ENCODE peak calls at places on chromosomes 16 and 17, in eight cellular contexts. One of them, this sample, is unnamed.

GRCh38 chr17:77375526-77375916 is 234.8 kb downstream of the SEC14L1 start:
- DNase-seq in nephron progenitor cell: no peak
- DNase-seq in CD4-positive, alpha-beta memory T cell: no peak
- DNase-seq in left cardiac atrium: no peak
- DNase-seq in Panc1: no peak
- DNase-seq in T-helper 1 cell: no peak
- DNase-seq in GM20000: no peak
- DNase-seq in body of pancreas: peak; percentile 40
- DNase-seq in this sample: no peak

GRCh38 chr17:63293310-63293709 is 152.8 kb downstream of the CYB561 start:
- DNase-seq in nephron progenitor cell: no peak
- DNase-seq in CD4-positive, alpha-beta memory T cell: no peak
- DNase-seq in left cardiac atrium: no peak
- DNase-seq in Panc1: no peak
- DNase-seq in T-helper 1 cell: no peak
- DNase-seq in GM20000: no peak
- DNase-seq in body of pancreas: no peak
- DNase-seq in this sample: no peak

GRCh38 chr16:78242231-78242630 is 142.8 kb downstream of the WWOX start:
- DNase-seq in nephron progenitor cell: no peak
- DNase-seq in CD4-positive, alpha-beta memory T cell: no peak
- DNase-seq in left cardiac atrium: no peak
- DNase-seq in Panc1: no peak
- DNase-seq in T-helper 1 cell: no peak
- DNase-seq in GM20000: no peak
- DNase-seq in body of pancreas: no peak
- DNase-seq in this sample: no peak

GRCh38 chr17:82582208-82582607 is 62.7 kb downstream of the FOXK2 start:
- DNase-seq in nephron progenitor cell: no peak
- DNase-seq in CD4-positive, alpha-beta memory T cell: no peak
- DNase-seq in left cardiac atrium: no peak
- DNase-seq in Panc1: no peak
- DNase-seq in T-helper 1 cell: no peak
- DNase-seq in GM20000: no peak
- DNase-seq in body of pancreas: no peak
- DNase-seq in this sample: no peak

GRCh38 chr17:56681561-56682266 is 88.2 kb downstream of the NOG start:
- DNase-seq in nephron progenitor cell: no peak
- DNase-seq in CD4-positive, alpha-beta memory T cell: no peak
- DNase-seq in left cardiac atrium: no peak
- DNase-seq in Panc1: peak; percentile 52
- DNase-seq in T-helper 1 cell: no peak
- DNase-seq in GM20000: no peak
- DNase-seq in body of pancreas: no peak
- DNase-seq in this sample: no peak

GRCh38 chr17:75689441-75689873 is 22.3 kb downstream of the SAP30BP start:
- DNase-seq in nephron progenitor cell: no peak
- DNase-seq in CD4-positive, alpha-beta memory T cell: peak; percentile 56
- DNase-seq in left cardiac atrium: no peak
- DNase-seq in Panc1: no peak
- DNase-seq in T-helper 1 cell: no peak
- DNase-seq in GM20000: peak; percentile 49
- DNase-seq in body of pancreas: no peak
- DNase-seq in this sample: no peak

GRCh38 chr16:69049146-69049545 is 56.3 kb upstream of the HAS3 start:
- DNase-seq in nephron progenitor cell: no peak
- DNase-seq in CD4-positive, alpha-beta memory T cell: no peak
- DNase-seq in left cardiac atrium: no peak
- DNase-seq in Panc1: no peak
- DNase-seq in T-helper 1 cell: no peak
- DNase-seq in GM20000: no peak
- DNase-seq in body of pancreas: no peak
- DNase-seq in this sample: no peak

GRCh38 chr17:34988644-34989043 is 8.3 kb downstream of the LIG3 start:
- DNase-seq in nephron progenitor cell: no peak
- DNase-seq in CD4-positive, alpha-beta memory T cell: no peak
- DNase-seq in left cardiac atrium: no peak
- DNase-seq in Panc1: no peak
- DNase-seq in T-helper 1 cell: no peak
- DNase-seq in GM20000: no peak
- DNase-seq in body of pancreas: no peak
- DNase-seq in this sample: no peak

GRCh38 chr17:57567278-57567677 is 177.8 kb downstream of the CCDC182 start:
- DNase-seq in nephron progenitor cell: no peak
- DNase-seq in CD4-positive, alpha-beta memory T cell: no peak
- DNase-seq in left cardiac atrium: no peak
- DNase-seq in Panc1: no peak
- DNase-seq in T-helper 1 cell: no peak
- DNase-seq in GM20000: no peak
- DNase-seq in body of pancreas: no peak
- DNase-seq in this sample: no peak

GRCh38 chr16:64830653-64831052 is 291.2 kb downstream of the CDH11 start:
- DNase-seq in nephron progenitor cell: no peak
- DNase-seq in CD4-positive, alpha-beta memory T cell: no peak
- DNase-seq in left cardiac atrium: no peak
- DNase-seq in Panc1: no peak
- DNase-seq in T-helper 1 cell: no peak
- DNase-seq in GM20000: no peak
- DNase-seq in body of pancreas: no peak
- DNase-seq in this sample: no peak

GRCh38 chr16:56747486-56748045 is 17.6 kb downstream of the NUP93 start:
- DNase-seq in nephron progenitor cell: no peak
- DNase-seq in CD4-positive, alpha-beta memory T cell: no peak
- DNase-seq in left cardiac atrium: no peak
- DNase-seq in Panc1: no peak
- DNase-seq in T-helper 1 cell: no peak
- DNase-seq in GM20000: no peak
- DNase-seq in body of pancreas: no peak
- DNase-seq in this sample: no peak

GRCh38 chr16:56617212-56618085 is 8.1 kb upstream of the MT1E start:
- DNase-seq in nephron progenitor cell: peak; percentile 67
- DNase-seq in CD4-positive, alpha-beta memory T cell: no peak
- DNase-seq in left cardiac atrium: peak; percentile 88
- DNase-seq in Panc1: no peak
- DNase-seq in T-helper 1 cell: no peak
- DNase-seq in GM20000: no peak
- DNase-seq in body of pancreas: peak; percentile 85
- DNase-seq in this sample: no peak

GRCh38 chr17:46943511-46944393 is 20.8 kb downstream of the GOSR2 start:
- DNase-seq in nephron progenitor cell: no peak
- DNase-seq in CD4-positive, alpha-beta memory T cell: no peak
- DNase-seq in left cardiac atrium: no peak
- DNase-seq in Panc1: no peak
- DNase-seq in T-helper 1 cell: no peak
- DNase-seq in GM20000: no peak
- DNase-seq in body of pancreas: peak; percentile 28
- DNase-seq in this sample: no peak

GRCh38 chr16:72131036-72131435 is 37.4 kb downstream of the DHX38 start:
- DNase-seq in nephron progenitor cell: no peak
- DNase-seq in CD4-positive, alpha-beta memory T cell: no peak
- DNase-seq in left cardiac atrium: no peak
- DNase-seq in Panc1: no peak
- DNase-seq in T-helper 1 cell: no peak
- DNase-seq in GM20000: no peak
- DNase-seq in body of pancreas: no peak
- DNase-seq in this sample: no peak

GRCh38 chr16:76931186-76931585 is 259.8 kb upstream of the MON1B start:
- DNase-seq in nephron progenitor cell: no peak
- DNase-seq in CD4-positive, alpha-beta memory T cell: no peak
- DNase-seq in left cardiac atrium: no peak
- DNase-seq in Panc1: no peak
- DNase-seq in T-helper 1 cell: no peak
- DNase-seq in GM20000: no peak
- DNase-seq in body of pancreas: no peak
- DNase-seq in this sample: no peak

GRCh38 chr17:746783-747629 is 5.1 kb downstream of the GEMIN4 start:
- DNase-seq in nephron progenitor cell: no peak
- DNase-seq in CD4-positive, alpha-beta memory T cell: no peak
- DNase-seq in left cardiac atrium: no peak
- DNase-seq in Panc1: no peak
- DNase-seq in T-helper 1 cell: no peak
- DNase-seq in GM20000: no peak
- DNase-seq in body of pancreas: no peak
- DNase-seq in this sample: no peak

GRCh38 chr16:21283521-21284289 is 5.6 kb upstream of the CRYM start:
- DNase-seq in nephron progenitor cell: peak; percentile 84
- DNase-seq in CD4-positive, alpha-beta memory T cell: no peak
- DNase-seq in left cardiac atrium: peak; percentile 71
- DNase-seq in Panc1: no peak
- DNase-seq in T-helper 1 cell: no peak
- DNase-seq in GM20000: peak; percentile 62
- DNase-seq in body of pancreas: no peak
- DNase-seq in this sample: no peak

GRCh38 chr16:3610698-3611144 is 685 bp downstream of the SLX4 start:
- DNase-seq in nephron progenitor cell: no peak
- DNase-seq in CD4-positive, alpha-beta memory T cell: no peak
- DNase-seq in left cardiac atrium: no peak
- DNase-seq in Panc1: no peak
- DNase-seq in T-helper 1 cell: no peak
- DNase-seq in GM20000: peak; percentile 11
- DNase-seq in body of pancreas: no peak
- DNase-seq in this sample: no peak

GRCh38 chr17:67111327-67111726 is 67.0 kb downstream of the CACNG1 start:
- DNase-seq in nephron progenitor cell: no peak
- DNase-seq in CD4-positive, alpha-beta memory T cell: no peak
- DNase-seq in left cardiac atrium: no peak
- DNase-seq in Panc1: no peak
- DNase-seq in T-helper 1 cell: no peak
- DNase-seq in GM20000: no peak
- DNase-seq in body of pancreas: no peak
- DNase-seq in this sample: no peak

GRCh38 chr17:36629252-36629847 is 28.0 kb downstream of the MRM1 start:
- DNase-seq in nephron progenitor cell: peak; percentile 92
- DNase-seq in CD4-positive, alpha-beta memory T cell: peak; percentile 66
- DNase-seq in left cardiac atrium: peak; percentile 77
- DNase-seq in Panc1: peak; percentile 36
- DNase-seq in T-helper 1 cell: peak; percentile 45
- DNase-seq in GM20000: peak; percentile 86
- DNase-seq in body of pancreas: peak; percentile 80
- DNase-seq in this sample: peak; percentile 67

GRCh38 chr16:56825821-56826220 is 39.2 kb upstream of the SLC12A3 start:
- DNase-seq in nephron progenitor cell: no peak
- DNase-seq in CD4-positive, alpha-beta memory T cell: no peak
- DNase-seq in left cardiac atrium: no peak
- DNase-seq in Panc1: no peak
- DNase-seq in T-helper 1 cell: no peak
- DNase-seq in GM20000: no peak
- DNase-seq in body of pancreas: no peak
- DNase-seq in this sample: no peak

GRCh38 chr17:38877130-38877851 is 7.4 kb downstream of the LASP1 start:
- DNase-seq in nephron progenitor cell: no peak
- DNase-seq in CD4-positive, alpha-beta memory T cell: peak; percentile 71
- DNase-seq in left cardiac atrium: no peak
- DNase-seq in Panc1: no peak
- DNase-seq in T-helper 1 cell: no peak
- DNase-seq in GM20000: no peak
- DNase-seq in body of pancreas: no peak
- DNase-seq in this sample: no peak

GRCh38 chr17:58541249-58541648 is 26.8 kb upstream of the MTMR4 start:
- DNase-seq in nephron progenitor cell: no peak
- DNase-seq in CD4-positive, alpha-beta memory T cell: no peak
- DNase-seq in left cardiac atrium: no peak
- DNase-seq in Panc1: no peak
- DNase-seq in T-helper 1 cell: no peak
- DNase-seq in GM20000: peak; percentile 52
- DNase-seq in body of pancreas: no peak
- DNase-seq in this sample: no peak

GRCh38 chr17:29617481-29618271 is 5.0 kb downstream of the CORO6 start:
- DNase-seq in nephron progenitor cell: peak; percentile 67
- DNase-seq in CD4-positive, alpha-beta memory T cell: peak; percentile 90
- DNase-seq in left cardiac atrium: peak; percentile 83
- DNase-seq in Panc1: no peak
- DNase-seq in T-helper 1 cell: peak; percentile 74
- DNase-seq in GM20000: peak; percentile 89
- DNase-seq in body of pancreas: peak; percentile 81
- DNase-seq in this sample: peak; percentile 82

GRCh38 chr17:83024205-83024971 is 55.0 kb upstream of the METRNL start:
- DNase-seq in nephron progenitor cell: no peak
- DNase-seq in CD4-positive, alpha-beta memory T cell: no peak
- DNase-seq in left cardiac atrium: no peak
- DNase-seq in Panc1: no peak
- DNase-seq in T-helper 1 cell: no peak
- DNase-seq in GM20000: no peak
- DNase-seq in body of pancreas: no peak
- DNase-seq in this sample: no peak

GRCh38 chr17:82272495-82273326 is 789 bp downstream of the CSNK1D start:
- DNase-seq in nephron progenitor cell: peak; percentile 67
- DNase-seq in CD4-positive, alpha-beta memory T cell: peak; percentile 63
- DNase-seq in left cardiac atrium: peak; percentile 64
- DNase-seq in Panc1: no peak
- DNase-seq in T-helper 1 cell: no peak
- DNase-seq in GM20000: peak; percentile 74
- DNase-seq in body of pancreas: peak; percentile 54
- DNase-seq in this sample: peak; percentile 18

GRCh38 chr17:57869599-57870282 is 19.9 kb upstream of the MRPS23 start:
- DNase-seq in nephron progenitor cell: no peak
- DNase-seq in CD4-positive, alpha-beta memory T cell: no peak
- DNase-seq in left cardiac atrium: no peak
- DNase-seq in Panc1: no peak
- DNase-seq in T-helper 1 cell: no peak
- DNase-seq in GM20000: no peak
- DNase-seq in body of pancreas: no peak
- DNase-seq in this sample: no peak

GRCh38 chr17:15457723-15458094 is 9.7 kb downstream of the CDRT4 start:
- DNase-seq in nephron progenitor cell: no peak
- DNase-seq in CD4-positive, alpha-beta memory T cell: no peak
- DNase-seq in left cardiac atrium: no peak
- DNase-seq in Panc1: no peak
- DNase-seq in T-helper 1 cell: no peak
- DNase-seq in GM20000: no peak
- DNase-seq in body of pancreas: no peak
- DNase-seq in this sample: no peak

GRCh38 chr17:77409282-77410161 is 268.8 kb downstream of the SEC14L1 start:
- DNase-seq in nephron progenitor cell: peak; percentile 52
- DNase-seq in CD4-positive, alpha-beta memory T cell: peak; percentile 83
- DNase-seq in left cardiac atrium: peak; percentile 76
- DNase-seq in Panc1: no peak
- DNase-seq in T-helper 1 cell: peak; percentile 35
- DNase-seq in GM20000: no peak
- DNase-seq in body of pancreas: peak; percentile 74
- DNase-seq in this sample: no peak

GRCh38 chr17:65920996-65921395 is 270.9 kb downstream of the CEP112 start:
- DNase-seq in nephron progenitor cell: no peak
- DNase-seq in CD4-positive, alpha-beta memory T cell: no peak
- DNase-seq in left cardiac atrium: no peak
- DNase-seq in Panc1: no peak
- DNase-seq in T-helper 1 cell: no peak
- DNase-seq in GM20000: no peak
- DNase-seq in body of pancreas: no peak
- DNase-seq in this sample: no peak

GRCh38 chr16:88582912-88583575 is 12.8 kb downstream of the ZC3H18 start:
- DNase-seq in nephron progenitor cell: no peak
- DNase-seq in CD4-positive, alpha-beta memory T cell: no peak
- DNase-seq in left cardiac atrium: no peak
- DNase-seq in Panc1: no peak
- DNase-seq in T-helper 1 cell: no peak
- DNase-seq in GM20000: no peak
- DNase-seq in body of pancreas: no peak
- DNase-seq in this sample: no peak

GRCh38 chr17:37089998-37090397 is 141.2 kb downstream of the AATF start:
- DNase-seq in nephron progenitor cell: no peak
- DNase-seq in CD4-positive, alpha-beta memory T cell: peak; percentile 83
- DNase-seq in left cardiac atrium: no peak
- DNase-seq in Panc1: no peak
- DNase-seq in T-helper 1 cell: no peak
- DNase-seq in GM20000: peak; percentile 80
- DNase-seq in body of pancreas: no peak
- DNase-seq in this sample: peak; percentile 16

This sample was measured in activated T-helper 9 cell treated with anti-CD3 and anti-CD28 coated beads, Interleukin-2, amount 50 U/mL, for 16 hours.